ENCODE peak calls at places on chromosome 4, in five cellular contexts. Y is astrocyte of the spinal cord, V is cardiac fibroblast, L is A673, F is SK-N-SH. I is an unnamed sample.

GRCh38 chr4:181548873-181549541 is 694.2 kb upstream of the TENM3 start:
- DNase-seq in Y (peak), V (peak), L (peak), F (no peak), I (peak)

GRCh38 chr4:37246891-37247290 is 2.3 kb downstream of the NWD2 start:
- DNase-seq in Y (no peak), V (no peak), L (no peak), F (no peak), I (no peak)

GRCh38 chr4:185914583-185915199 is 102.7 kb upstream of the SORBS2 start:
- DNase-seq in Y (peak), V (peak), L (no peak), F (peak), I (no peak)

GRCh38 chr4:99612704-99613103 is 38.1 kb downstream of the MTTP start:
- DNase-seq in Y (no peak), V (no peak), L (no peak), F (no peak), I (no peak)

GRCh38 chr4:48187813-48188212 is 53.8 kb upstream of the TXK start:
- DNase-seq in Y (no peak), V (no peak), L (no peak), F (no peak), I (no peak)

GRCh38 chr4:99395595-99396364 is 39.4 kb downstream of the ADH7 start:
- DNase-seq in Y (peak), V (no peak), L (no peak), F (no peak), I (no peak)

GRCh38 chr4:4868506-4869379 is 9.3 kb downstream of the MSX1 start:
- DNase-seq in Y (no peak), V (no peak), L (no peak), F (no peak), I (no peak)

GRCh38 chr4:156971623-156972369 is at the start of gene PDGFC:
- DNase-seq in Y (peak), V (peak), L (peak), F (peak), I (peak)

GRCh38 chr4:188270273-188271069 is 131.2 kb downstream of the TRIML1 start:
- DNase-seq in Y (no peak), V (no peak), L (no peak), F (no peak), I (no peak)

GRCh38 chr4:168514249-168514852 is 17.5 kb downstream of the PALLD start:
- DNase-seq in Y (peak), V (peak), L (peak), F (peak), I (no peak)

GRCh38 chr4:15691346-15692140 is 9.9 kb downstream of the FAM200B start:
- DNase-seq in Y (peak), V (peak), L (peak), F (no peak), I (peak)

GRCh38 chr4:170420255-170420693 is 330.5 kb upstream of the AADAT start:
- DNase-seq in Y (no peak), V (peak), L (no peak), F (no peak), I (peak)

GRCh38 chr4:152643153-152644035 is 36.4 kb downstream of the TMEM154 start:
- DNase-seq in Y (no peak), V (peak), L (no peak), F (no peak), I (no peak)

GRCh38 chr4:182893490-182893889 is 23.7 kb downstream of the DCTD start:
- DNase-seq in Y (no peak), V (no peak), L (no peak), F (no peak), I (no peak)

GRCh38 chr4:156970501-156971167 is 965 bp downstream of the PDGFC start:
- DNase-seq in Y (no peak), V (peak), L (peak), F (peak), I (peak)

DNA sequence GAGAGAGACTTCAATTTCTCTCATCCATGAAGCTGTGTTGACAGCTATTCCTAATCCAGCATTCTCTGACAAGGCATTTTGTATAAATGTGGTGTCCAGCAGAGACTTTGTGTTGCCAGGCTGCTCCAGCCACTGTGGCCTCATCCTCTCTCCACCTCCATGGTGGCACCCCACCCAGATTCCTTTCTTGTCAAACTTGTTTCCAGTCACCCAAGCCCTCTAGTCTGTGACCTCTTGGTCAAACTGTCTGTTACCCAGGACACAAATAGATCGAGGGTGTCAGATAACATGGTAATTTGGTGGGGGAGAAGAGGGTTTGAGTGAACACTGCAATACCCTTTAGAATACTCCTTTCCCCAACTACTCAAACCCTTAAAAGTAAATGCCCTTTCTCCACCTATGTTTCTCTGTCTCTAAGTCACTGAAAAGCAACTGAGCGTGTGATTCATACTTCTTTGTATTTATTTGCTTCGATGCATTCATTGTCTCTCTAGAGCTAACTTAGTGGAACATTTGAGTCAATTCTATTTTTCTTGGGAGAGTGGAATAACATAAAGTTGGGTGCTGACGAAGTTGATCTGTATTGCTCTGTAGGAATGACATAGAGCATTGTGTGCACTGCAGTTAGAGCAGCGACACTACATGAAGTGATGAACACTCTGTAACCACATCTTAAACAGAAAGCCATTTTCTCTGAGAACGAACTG is 13.7 kb downstream of the PITX2 start:
- DNase-seq in Y (no peak), V (no peak), L (no peak), F (no peak), I (no peak)
- H3K4me3 ChIP-seq in Y (no peak), V (no peak), L (no peak), F (no peak), I (no peak)

GRCh38 chr4:86223472-86223871 is 136.4 kb downstream of the MAPK10 start:
- DNase-seq in Y (peak), V (peak), L (peak), F (peak), I (no peak)
- TF ChIP-seq CTCF in Y (peak), V (peak), L (peak), F (peak), I (peak)

GRCh38 chr4:27048350-27049100 is 187.9 kb downstream of the STIM2 start:
- DNase-seq in Y (peak), V (peak), L (peak), F (peak), I (peak)
- H3K4me3 ChIP-seq in Y (peak), V (no peak), L (peak), F (peak), I (peak)

DNA sequence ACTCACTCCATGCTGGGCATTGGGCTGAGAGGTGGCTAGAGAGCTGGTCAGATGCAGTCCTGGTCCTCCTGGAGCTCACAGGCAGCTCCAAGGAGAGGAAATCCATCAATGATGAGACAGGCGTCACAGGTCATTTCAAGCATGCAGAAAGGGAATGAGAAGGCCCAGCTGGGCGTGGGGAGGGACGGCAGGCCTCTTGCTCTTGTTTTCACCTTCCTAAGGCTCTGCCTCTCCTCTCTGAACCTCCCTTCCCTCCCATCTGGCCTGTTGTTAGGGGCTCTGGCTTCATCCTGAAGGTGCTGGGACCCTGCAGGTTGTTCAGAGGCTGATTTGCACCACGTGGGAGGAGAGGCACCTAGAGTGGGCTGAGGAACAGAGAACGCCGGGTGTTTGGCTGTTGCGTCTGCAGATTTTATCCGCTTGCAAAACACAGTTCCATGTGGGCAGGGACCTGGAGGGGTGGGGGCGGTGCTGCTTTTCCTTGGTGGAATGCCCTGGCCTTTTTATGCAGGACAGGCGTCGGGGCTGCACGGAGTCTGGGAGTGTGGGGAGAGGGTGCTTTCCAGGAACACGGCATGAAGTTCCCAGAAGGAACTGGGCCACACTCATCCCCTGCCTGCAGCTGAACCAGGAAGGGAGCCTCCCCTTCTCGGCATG is 81.5 kb upstream of the PSAPL1 start:
- DNase-seq in Y (no peak), V (no peak), L (no peak), F (no peak), I (no peak)
- TF ChIP-seq CTCF in Y (no peak), V (no peak), L (no peak), F (no peak), I (no peak)

GRCh38 chr4:143558823-143559756 is 45.6 kb downstream of the SMARCA5 start:
- DNase-seq in Y (peak), V (peak), L (peak), F (peak), I (peak)
- H3K4me3 ChIP-seq in Y (peak), V (peak), L (peak), F (peak), I (peak)

GRCh38 chr4:128410037-128410436 is 122.4 kb upstream of the PGRMC2 start:
- DNase-seq in Y (no peak), V (no peak), L (no peak), F (no peak), I (no peak)
- TF ChIP-seq CTCF in Y (no peak), V (no peak), L (no peak), F (no peak), I (no peak)

GRCh38 chr4:8727546-8728510 is 135.3 kb downstream of the CPZ start:
- DNase-seq in Y (no peak), V (no peak), L (no peak), F (peak), I (no peak)
- H3K4me3 ChIP-seq in Y (no peak), V (no peak), L (no peak), F (no peak), I (no peak)

GRCh38 chr4:79820427-79820826 is 252.6 kb downstream of the ANTXR2 start:
- DNase-seq in Y (no peak), V (no peak), L (no peak), F (no peak), I (no peak)
- TF ChIP-seq CTCF in Y (no peak), V (no peak), L (no peak), F (no peak), I (no peak)

GRCh38 chr4:40183615-40184411 is 13.0 kb upstream of the RHOH start:
- DNase-seq in Y (peak), V (peak), L (no peak), F (no peak), I (peak)
- H3K4me3 ChIP-seq in Y (no peak), V (no peak), L (no peak), F (no peak), I (no peak)